ENCODE peak calls at places on chromosomes 3 and 15, in four cellular contexts. R is tibial nerve, U is right atrium auricular region, B is A549. W is an unnamed sample.

GRCh38 chr3:37763338-37763737 is 98.3 kb upstream of the CTDSPL start:
- DNase-seq in R (no peak), U (no peak), B (no peak), W (no peak)

GRCh38 chr3:167929937-167930336 is 165.8 kb downstream of the GOLIM4 start:
- DNase-seq in R (no peak), U (no peak), B (no peak), W (no peak)

GRCh38 chr15:101190196-101190595 is 61.7 kb downstream of the CHSY1 start:
- DNase-seq in R (no peak), U (no peak), B (no peak), W (no peak)

GRCh38 chr15:31306036-31306425 is 20.6 kb upstream of the KLF13 start:
- DNase-seq in R (no peak), U (peak; percentile 40), B (no peak), W (no peak)

GRCh38 chr3:190552969-190553759 is 39.3 kb downstream of the IL1RAP start:
- DNase-seq in R (no peak), U (no peak), B (no peak), W (no peak)

GRCh38 chr3:100957407-100958100 is 35.7 kb downstream of the ABI3BP start:
- DNase-seq in R (no peak), U (no peak), B (no peak), W (no peak)

GRCh38 chr15:95405447-95405846 is 925.1 kb upstream of the NR2F2 start:
- DNase-seq in R (no peak), U (no peak), B (no peak), W (no peak)

GRCh38 chr15:63044645-63045437 is 2.3 kb downstream of the TPM1 start:
- DNase-seq in R (no peak), U (no peak), B (no peak), W (no peak)

GRCh38 chr15:101813803-101814534 is 2.0 kb downstream of the OR4F15 start:
- DNase-seq in R (no peak), U (no peak), B (no peak), W (no peak)

GRCh38 chr3:127716334-127716733 is 43.6 kb downstream of the ABTB1 start:
- DNase-seq in R (no peak), U (no peak), B (no peak), W (no peak)

GRCh38 chr15:69754313-69754712 is 301.7 kb downstream of the RPLP1 start:
- DNase-seq in R (no peak), U (no peak), B (no peak), W (no peak)

GRCh38 chr3:142022381-142022780 is 127.0 kb downstream of the TFDP2 start:
- DNase-seq in R (no peak), U (no peak), B (no peak), W (no peak)

GRCh38 chr3:30795176-30795575 is 99.3 kb downstream of the GADL1 start:
- DNase-seq in R (no peak), U (no peak), B (no peak), W (no peak)

GRCh38 chr3:127170794-127171193 is 22.1 kb upstream of the PRR23E start:
- DNase-seq in R (no peak), U (peak; percentile 42), B (no peak), W (no peak)

GRCh38 chr3:126857928-126858327 is 125.0 kb upstream of the PLXNA1 start:
- DNase-seq in R (no peak), U (no peak), B (no peak), W (no peak)

GRCh38 chr15:48712546-48712945 is 67.0 kb upstream of the FBN1 start:
- DNase-seq in R (no peak), U (no peak), B (no peak), W (no peak)

GRCh38 chr3:102102394-102102793 is 253.1 kb downstream of the NFKBIZ start:
- DNase-seq in R (no peak), U (no peak), B (no peak), W (no peak)

GRCh38 chr3:101862453-101863165 is 13.3 kb downstream of the NFKBIZ start:
- DNase-seq in R (no peak), U (no peak), B (no peak), W (no peak)

GRCh38 chr3:142152349-142152748 is 3.0 kb upstream of the TFDP2 start:
- DNase-seq in R (no peak), U (no peak), B (no peak), W (no peak)

GRCh38 chr3:33425456-33425855 is 14.7 kb downstream of the UBP1 start:
- DNase-seq in R (no peak), U (no peak), B (no peak), W (no peak)

GRCh38 chr3:33419948-33420347 is 20.3 kb downstream of the UBP1 start:
- DNase-seq in R (no peak), U (no peak), B (no peak), W (no peak)

GRCh38 chr3:33417051-33417673 is 23.0 kb downstream of the UBP1 start:
- DNase-seq in R (no peak), U (no peak), B (no peak), W (no peak)

GRCh38 chr3:33424606-33425453 is 15.4 kb downstream of the UBP1 start:
- DNase-seq in R (no peak), U (no peak), B (no peak), W (no peak)

GRCh38 chr3:33420966-33421365 is 19.2 kb downstream of the UBP1 start:
- DNase-seq in R (no peak), U (no peak), B (no peak), W (no peak)
- TF ChIP-seq CTCF in R (no peak), U (no peak), B (no peak), W (no peak)

GRCh38 chr15:87916208-87916607 is 340.3 kb downstream of the NTRK3 start:
- DNase-seq in R (no peak), U (no peak), B (no peak), W (no peak)
- H3K9me3 ChIP-seq in R (no peaks in the 10 kb centered on the region), U (no peaks in the 10 kb centered on the region), B (no peaks in the 10 kb centered on the region), W (no peaks in the 10 kb centered on the region)

GRCh38 chr3:117563063-117563462 is 853.5 kb downstream of the TUSC7 start:
- DNase-seq in R (no peak), U (no peak), B (no peak), W (no peak)

GRCh38 chr3:117562000-117562399 is 852.4 kb downstream of the TUSC7 start:
- DNase-seq in R (no peak), U (no peak), B (no peak), W (no peak)

GRCh38 chr3:117565777-117566176 is 856.2 kb downstream of the TUSC7 start:
- DNase-seq in R (no peak), U (no peak), B (no peak), W (no peak)

GRCh38 chr3:117567903-117568302 is 858.3 kb downstream of the TUSC7 start:
- DNase-seq in R (no peak), U (no peak), B (no peak), W (no peak)
- H3K27ac ChIP-seq in R (no peak overlapping the region), U (no peak overlapping the region), B (no peak overlapping the region), W (no peak overlapping the region)

GRCh38 chr15:55993804-55994539 is 560 bp upstream of the NEDD4 start:
- DNase-seq in R (no peak), U (peak; percentile 60), B (peak; percentile 50), W (no peak)
- TF ChIP-seq CTCF in R (no peak), U (peak; percentile 29), B (peak; percentile 20), W (no peak)

GRCh38 chr3:5974637-5975322 is 787.3 kb downstream of the EDEM1 start:
- DNase-seq in R (no peak), U (no peak), B (no peak), W (no peak)

DNA sequence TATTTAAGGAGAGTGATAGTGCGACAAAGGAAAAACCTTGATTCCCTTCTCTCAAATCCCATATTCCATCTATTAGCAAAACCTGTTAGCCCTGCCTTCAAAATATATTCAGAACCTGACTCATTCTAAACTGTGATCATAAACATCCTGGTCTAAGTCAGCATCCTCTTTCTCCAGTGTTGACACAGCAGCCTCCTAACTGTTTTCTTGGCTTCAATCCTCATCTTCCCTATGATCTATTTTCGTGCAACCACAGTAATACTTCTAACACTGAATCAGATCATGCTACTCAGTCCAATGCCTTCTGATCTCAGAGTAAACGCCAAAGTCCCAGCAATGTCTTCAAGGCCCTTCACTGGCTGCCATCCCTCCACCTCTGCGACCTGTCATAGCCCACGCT is 785.1 kb downstream of the EDEM1 start:
- DNase-seq in R (no peak), U (no peak), B (no peak), W (no peak)
- H3K9me3 ChIP-seq in R (no peaks in the 10 kb centered on the region), U (no peaks in the 10 kb centered on the region), B (no peaks in the 10 kb centered on the region), W (no peaks in the 10 kb centered on the region)

W was measured in CD4-positive, alpha-beta T cell.